ENCODE peak calls at places on chromosomes 4 and X, in four cellular contexts. One of them, this sample, is unnamed.

GRCh38 chr4:83851261-83852084 is 315.6 kb downstream of the GPAT3 start:
- DNase-seq in K562: no peak
- DNase-seq in SK-N-SH: no peak
- DNase-seq in GM12878: no peak
- DNase-seq in this sample: no peak

GRCh38 chrX:73028876-73029275 is 26.1 kb downstream of the PABPC1L2B start:
- DNase-seq in K562: no peak
- DNase-seq in SK-N-SH: no peak
- DNase-seq in GM12878: no peak
- DNase-seq in this sample: no peak

GRCh38 chrX:40314070-40314469 is 216.3 kb upstream of the BCOR start:
- DNase-seq in GM12878: no peak
- DNase-seq in K562: peak; percentile 30
- DNase-seq in SK-N-SH: no peak
- DNase-seq in this sample: no peak

GRCh38 chr4:69025191-69025998 is 70.9 kb upstream of the UGT2B7 start:
- DNase-seq in GM12878: no peak
- DNase-seq in K562: peak; percentile 5
- DNase-seq in SK-N-SH: no peak
- DNase-seq in this sample: no peak

GRCh38 chrX:154409222-154409871 is at the start of gene DNASE1L1:
- DNase-seq in K562: peak; percentile 93
- DNase-seq in GM12878: no peak
- DNase-seq in SK-N-SH: no peak
- DNase-seq in this sample: peak; percentile 63

GRCh38 chr4:68655764-68656444 is 14.5 kb downstream of the UGT2B15 start:
- DNase-seq in SK-N-SH: no peak
- DNase-seq in K562: no peak
- DNase-seq in GM12878: no peak
- DNase-seq in this sample: no peak

GRCh38 chr4:85762204-85762884 is 287.4 kb downstream of the ARHGAP24 start:
- DNase-seq in K562: no peak
- DNase-seq in SK-N-SH: no peak
- DNase-seq in GM12878: no peak
- DNase-seq in this sample: no peak

GRCh38 chr4:3305610-3306371 is 13.0 kb downstream of the RGS12 start:
- DNase-seq in K562: peak; percentile 50
- DNase-seq in SK-N-SH: no peak
- DNase-seq in GM12878: no peak
- DNase-seq in this sample: no peak

GRCh38 chrX:135432881-135433521 is 11.3 kb downstream of the SMIM10L2A start:
- DNase-seq in SK-N-SH: peak; percentile 42
- DNase-seq in K562: no peak
- DNase-seq in GM12878: no peak
- DNase-seq in this sample: no peak

GRCh38 chrX:48786341-48786800 is at the start of gene GATA1:
- DNase-seq in GM12878: no peak
- DNase-seq in SK-N-SH: peak; percentile 19
- DNase-seq in K562: peak; percentile 87
- DNase-seq in this sample: no peak

GRCh38 chr4:112251044-112251632 is 19.6 kb downstream of the AP1AR start:
- DNase-seq in K562: no peak
- DNase-seq in SK-N-SH: no peak
- DNase-seq in GM12878: no peak
- DNase-seq in this sample: no peak

GRCh38 chr4:153234923-153235322 is 30.7 kb downstream of the TRIM2 start:
- DNase-seq in GM12878: no peak
- DNase-seq in K562: no peak
- DNase-seq in SK-N-SH: no peak
- DNase-seq in this sample: no peak

GRCh38 chr4:7358100-7358735 is 76.5 kb downstream of the PSAPL1 start:
- DNase-seq in K562: no peak
- DNase-seq in GM12878: no peak
- DNase-seq in SK-N-SH: no peak
- DNase-seq in this sample: no peak
- TF ChIP-seq TAF1 in K562: no peak
- TF ChIP-seq TAF1 in GM12878: no peak
- TF ChIP-seq TAF1 in SK-N-SH: no peak
- TF ChIP-seq TAF1 in this sample: no peak

GRCh38 chrX:69014200-69014599 is 151.1 kb downstream of the PJA1 start:
- DNase-seq in SK-N-SH: no peak
- DNase-seq in K562: no peak
- DNase-seq in GM12878: no peak
- DNase-seq in this sample: no peak
- TF ChIP-seq POLR2AphosphoS5 in SK-N-SH: no peak
- TF ChIP-seq POLR2AphosphoS5 in K562: no peak
- TF ChIP-seq POLR2AphosphoS5 in GM12878: no peak
- TF ChIP-seq POLR2AphosphoS5 in this sample: no peak

GRCh38 chr4:161894014-161894413 is 269.8 kb downstream of the FSTL5 start:
- DNase-seq in SK-N-SH: no peak
- DNase-seq in K562: no peak
- DNase-seq in GM12878: no peak
- DNase-seq in this sample: no peak

GRCh38 chr4:161900110-161900509 is 263.7 kb downstream of the FSTL5 start:
- DNase-seq in GM12878: no peak
- DNase-seq in K562: no peak
- DNase-seq in SK-N-SH: no peak
- DNase-seq in this sample: no peak

GRCh38 chr4:161893566-161893965 is 270.2 kb downstream of the FSTL5 start:
- DNase-seq in SK-N-SH: no peak
- DNase-seq in GM12878: no peak
- DNase-seq in K562: no peak
- DNase-seq in this sample: no peak

GRCh38 chr4:161894493-161895167 is 269.2 kb downstream of the FSTL5 start:
- DNase-seq in SK-N-SH: no peak
- DNase-seq in K562: no peak
- DNase-seq in GM12878: no peak
- DNase-seq in this sample: no peak
- TF ChIP-seq TAF1 in SK-N-SH: no peak
- TF ChIP-seq TAF1 in K562: no peak
- TF ChIP-seq TAF1 in GM12878: no peak
- TF ChIP-seq TAF1 in this sample: no peak

DNA sequence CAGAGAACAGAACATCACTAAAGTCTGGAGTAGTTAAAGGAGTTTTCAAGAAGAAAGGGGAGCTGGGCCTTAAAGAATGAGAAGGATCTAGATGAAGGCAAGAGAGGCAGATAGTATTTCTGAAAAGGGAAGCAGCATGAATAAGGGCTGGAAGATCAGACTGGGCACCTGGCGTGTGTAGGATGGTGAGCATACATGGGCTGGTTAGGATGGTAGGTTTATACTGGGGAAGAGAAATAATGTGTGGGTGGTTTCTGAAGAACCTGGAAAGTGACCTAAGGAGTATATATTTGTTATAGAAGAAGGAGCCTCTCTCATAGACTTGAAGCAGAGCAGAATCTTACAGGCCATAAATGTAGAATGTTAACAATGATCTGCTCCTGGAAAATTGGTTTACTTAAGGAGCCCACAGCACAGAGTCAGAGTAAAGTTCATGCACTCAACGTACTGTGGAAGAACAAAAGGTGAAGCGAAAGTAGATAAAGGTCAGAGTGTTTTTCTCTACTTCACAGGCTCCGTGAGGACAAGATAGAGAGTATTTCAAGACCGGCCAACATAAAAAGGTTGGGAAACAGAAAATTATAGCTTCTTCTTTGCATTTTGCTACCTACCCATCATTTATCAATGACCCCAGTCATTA is 35.8 kb downstream of the MBNL3 start:
- DNase-seq in SK-N-SH: no peak
- DNase-seq in GM12878: no peak
- DNase-seq in K562: no peak
- DNase-seq in this sample: no peak
- TF ChIP-seq POLR2AphosphoS5 in SK-N-SH: no peak
- TF ChIP-seq POLR2AphosphoS5 in GM12878: no peak
- TF ChIP-seq POLR2AphosphoS5 in K562: no peak
- TF ChIP-seq POLR2AphosphoS5 in this sample: no peak